ENCODE peak calls at places on chromosome 3, in five cellular contexts. One of them, this sample, is unnamed.

GRCh38 chr3:102078864-102079808 is 229.8 kb downstream of the NFKBIZ start:
- DNase-seq in HTR-8/SVneo: no peak
- DNase-seq in neural progenitor cell: peak; percentile 33
- DNase-seq in cardiac muscle cell: no peak
- DNase-seq in uterus: no peak
- DNase-seq in this sample: no peak

GRCh38 chr3:98482717-98483482 is 14.6 kb upstream of the OR5K2 start:
- DNase-seq in uterus: no peak
- DNase-seq in cardiac muscle cell: no peak
- DNase-seq in HTR-8/SVneo: no peak
- DNase-seq in neural progenitor cell: no peak
- DNase-seq in this sample: no peak

GRCh38 chr3:149553781-149554451 is 79.4 kb downstream of the TM4SF4 start:
- DNase-seq in uterus: peak; percentile 64
- DNase-seq in neural progenitor cell: no peak
- DNase-seq in cardiac muscle cell: peak; percentile 92
- DNase-seq in HTR-8/SVneo: no peak
- DNase-seq in this sample: no peak

GRCh38 chr3:16818945-16819344 is 65.8 kb upstream of the PLCL2 start:
- DNase-seq in uterus: no peak
- DNase-seq in cardiac muscle cell: no peak
- DNase-seq in HTR-8/SVneo: no peak
- DNase-seq in neural progenitor cell: no peak
- DNase-seq in this sample: no peak

GRCh38 chr3:69364354-69364753 is 21.5 kb downstream of the FRMD4B start:
- DNase-seq in HTR-8/SVneo: peak; percentile 53
- DNase-seq in neural progenitor cell: no peak
- DNase-seq in uterus: no peak
- DNase-seq in cardiac muscle cell: peak; percentile 26
- DNase-seq in this sample: no peak

GRCh38 chr3:182980204-182981037 is at the start of gene DCUN1D1:
- DNase-seq in cardiac muscle cell: peak; percentile 91
- DNase-seq in uterus: peak; percentile 90
- DNase-seq in neural progenitor cell: peak; percentile 95
- DNase-seq in HTR-8/SVneo: peak; percentile 93
- DNase-seq in this sample: peak; percentile 72

GRCh38 chr3:34256021-34256420 is 457.6 kb downstream of the PDCD6IP start:
- DNase-seq in HTR-8/SVneo: no peak
- DNase-seq in neural progenitor cell: no peak
- DNase-seq in uterus: no peak
- DNase-seq in cardiac muscle cell: no peak
- DNase-seq in this sample: no peak

GRCh38 chr3:140342668-140343067 is 335.2 kb upstream of the TRIM42 start:
- DNase-seq in cardiac muscle cell: no peak
- DNase-seq in HTR-8/SVneo: no peak
- DNase-seq in neural progenitor cell: no peak
- DNase-seq in uterus: no peak
- DNase-seq in this sample: peak; percentile 71

GRCh38 chr3:55885721-55886120 is 398.6 kb upstream of the WNT5A start:
- DNase-seq in uterus: no peak
- DNase-seq in HTR-8/SVneo: peak; percentile 48
- DNase-seq in neural progenitor cell: no peak
- DNase-seq in cardiac muscle cell: peak; percentile 2
- DNase-seq in this sample: no peak

GRCh38 chr3:45546636-45547201 is 47.8 kb upstream of the LIMD1 start:
- DNase-seq in HTR-8/SVneo: no peak
- DNase-seq in uterus: no peak
- DNase-seq in cardiac muscle cell: no peak
- DNase-seq in neural progenitor cell: peak; percentile 75
- DNase-seq in this sample: no peak

GRCh38 chr3:47877719-47878118 is 74.8 kb downstream of the DHX30 start:
- DNase-seq in uterus: no peak
- DNase-seq in cardiac muscle cell: no peak
- DNase-seq in neural progenitor cell: no peak
- DNase-seq in HTR-8/SVneo: no peak
- DNase-seq in this sample: no peak

GRCh38 chr3:107065094-107065861 is 312.0 kb upstream of the CCDC54 start:
- DNase-seq in neural progenitor cell: no peak
- DNase-seq in HTR-8/SVneo: no peak
- DNase-seq in uterus: no peak
- DNase-seq in cardiac muscle cell: peak; percentile 18
- DNase-seq in this sample: peak; percentile 91

GRCh38 chr3:108008106-108008505 is 82.7 kb downstream of the CD47 start:
- DNase-seq in HTR-8/SVneo: no peak
- DNase-seq in cardiac muscle cell: no peak
- DNase-seq in neural progenitor cell: no peak
- DNase-seq in uterus: no peak
- DNase-seq in this sample: no peak

GRCh38 chr3:50303038-50303815 is at the start of gene HYAL1:
- DNase-seq in neural progenitor cell: peak; percentile 69
- DNase-seq in cardiac muscle cell: peak; percentile 36
- DNase-seq in HTR-8/SVneo: no peak
- DNase-seq in uterus: peak; percentile 67
- DNase-seq in this sample: no peak

GRCh38 chr3:142019794-142020320 is 129.5 kb downstream of the TFDP2 start:
- DNase-seq in neural progenitor cell: no peak
- DNase-seq in HTR-8/SVneo: no peak
- DNase-seq in uterus: no peak
- DNase-seq in cardiac muscle cell: no peak
- DNase-seq in this sample: no peak

GRCh38 chr3:25455316-25456232 is 27.5 kb downstream of the RARB start:
- DNase-seq in cardiac muscle cell: peak; percentile 59
- DNase-seq in uterus: peak; percentile 49
- DNase-seq in neural progenitor cell: peak; percentile 27
- DNase-seq in HTR-8/SVneo: peak; percentile 15
- DNase-seq in this sample: peak; percentile 56

GRCh38 chr3:155449613-155450267 is 156.3 kb upstream of the STRIT1 start:
- DNase-seq in neural progenitor cell: no peak
- DNase-seq in HTR-8/SVneo: no peak
- DNase-seq in cardiac muscle cell: no peak
- DNase-seq in uterus: no peak
- DNase-seq in this sample: no peak

GRCh38 chr3:21390856-21391255 is 360.2 kb downstream of the ZNF385D start:
- DNase-seq in neural progenitor cell: no peak
- DNase-seq in cardiac muscle cell: peak; percentile 21
- DNase-seq in uterus: no peak
- DNase-seq in HTR-8/SVneo: no peak
- DNase-seq in this sample: no peak

GRCh38 chr3:89303721-89304120 is 196.3 kb downstream of the EPHA3 start:
- DNase-seq in HTR-8/SVneo: no peak
- DNase-seq in neural progenitor cell: no peak
- DNase-seq in cardiac muscle cell: no peak
- DNase-seq in uterus: no peak
- DNase-seq in this sample: no peak

GRCh38 chr3:182697345-182697919 is 95.9 kb upstream of the ATP11B start:
- DNase-seq in uterus: no peak
- DNase-seq in cardiac muscle cell: no peak
- DNase-seq in HTR-8/SVneo: no peak
- DNase-seq in neural progenitor cell: no peak
- DNase-seq in this sample: no peak

GRCh38 chr3:25548836-25549235 is 115.9 kb downstream of the TOP2B start:
- DNase-seq in HTR-8/SVneo: no peak
- DNase-seq in cardiac muscle cell: no peak
- DNase-seq in uterus: no peak
- DNase-seq in neural progenitor cell: no peak
- DNase-seq in this sample: no peak

GRCh38 chr3:12991481-12991837 is 81.8 kb downstream of the IQSEC1 start:
- DNase-seq in neural progenitor cell: no peak
- DNase-seq in cardiac muscle cell: no peak
- DNase-seq in HTR-8/SVneo: no peak
- DNase-seq in uterus: no peak
- DNase-seq in this sample: no peak

GRCh38 chr3:5294360-5294759 is 106.9 kb downstream of the EDEM1 start:
- DNase-seq in cardiac muscle cell: no peak
- DNase-seq in uterus: no peak
- DNase-seq in neural progenitor cell: no peak
- DNase-seq in HTR-8/SVneo: no peak
- DNase-seq in this sample: no peak

GRCh38 chr3:123559040-123559861 is 25.6 kb downstream of the HACD2 start:
- DNase-seq in cardiac muscle cell: peak; percentile 68
- DNase-seq in HTR-8/SVneo: peak; percentile 39
- DNase-seq in neural progenitor cell: peak; percentile 78
- DNase-seq in uterus: no peak
- DNase-seq in this sample: peak; percentile 70

GRCh38 chr3:13111173-13111873 is 38.1 kb upstream of the IQSEC1 start:
- DNase-seq in neural progenitor cell: no peak
- DNase-seq in HTR-8/SVneo: no peak
- DNase-seq in uterus: no peak
- DNase-seq in cardiac muscle cell: no peak
- DNase-seq in this sample: no peak

GRCh38 chr3:126389112-126389791 is 5.5 kb upstream of the CFAP100 start:
- DNase-seq in HTR-8/SVneo: peak; percentile 72
- DNase-seq in uterus: peak; percentile 88
- DNase-seq in neural progenitor cell: peak; percentile 97
- DNase-seq in cardiac muscle cell: peak; percentile 94
- DNase-seq in this sample: peak; percentile 48

GRCh38 chr3:119588112-119588511 is 8.8 kb downstream of the ADPRH start:
- DNase-seq in HTR-8/SVneo: no peak
- DNase-seq in neural progenitor cell: no peak
- DNase-seq in cardiac muscle cell: no peak
- DNase-seq in uterus: no peak
- DNase-seq in this sample: no peak

GRCh38 chr3:136070334-136070733 is 104.8 kb downstream of the PPP2R3A start:
- DNase-seq in cardiac muscle cell: peak; percentile 64
- DNase-seq in HTR-8/SVneo: peak; percentile 71
- DNase-seq in uterus: no peak
- DNase-seq in neural progenitor cell: no peak
- DNase-seq in this sample: peak; percentile 3